ENCODE peak calls at places on chromosomes 16 and 17, in four cellular contexts. One of them, this sample, is unnamed.

GRCh38 chr16:77963185-77964044 is 58.9 kb upstream of the CLEC3A start:
- DNase-seq in coronary artery: no peak
- DNase-seq in cardiac septum: no peak
- DNase-seq in stimulated activated CD8-positive, alpha-beta memory T cell treated with anti-CD3 and anti-CD28 coated beads, Interleukin-15, amount 100 ng/mL, for 24 hours: no peak
- DNase-seq in this sample: no peak

GRCh38 chr17:32191306-32191705 is 49.0 kb downstream of the RHOT1 start:
- DNase-seq in coronary artery: no peak
- DNase-seq in cardiac septum: no peak
- DNase-seq in stimulated activated CD8-positive, alpha-beta memory T cell treated with anti-CD3 and anti-CD28 coated beads, Interleukin-15, amount 100 ng/mL, for 24 hours: no peak
- DNase-seq in this sample: no peak

GRCh38 chr17:80071116-80071980 is 30.0 kb upstream of the GAA start:
- DNase-seq in coronary artery: peak
- DNase-seq in cardiac septum: peak
- DNase-seq in stimulated activated CD8-positive, alpha-beta memory T cell treated with anti-CD3 and anti-CD28 coated beads, Interleukin-15, amount 100 ng/mL, for 24 hours: no peak
- DNase-seq in this sample: no peak

GRCh38 chr16:55567382-55567781 is 898 bp downstream of the CAPNS2 start:
- DNase-seq in coronary artery: no peak
- DNase-seq in cardiac septum: no peak
- DNase-seq in stimulated activated CD8-positive, alpha-beta memory T cell treated with anti-CD3 and anti-CD28 coated beads, Interleukin-15, amount 100 ng/mL, for 24 hours: no peak
- DNase-seq in this sample: no peak

GRCh38 chr16:7319514-7319913 is 13.1 kb upstream of the RBFOX1 start:
- DNase-seq in coronary artery: no peak
- DNase-seq in cardiac septum: no peak
- DNase-seq in stimulated activated CD8-positive, alpha-beta memory T cell treated with anti-CD3 and anti-CD28 coated beads, Interleukin-15, amount 100 ng/mL, for 24 hours: no peak
- DNase-seq in this sample: no peak

GRCh38 chr16:66569131-66569530 is 2.9 kb downstream of the CMTM1 start:
- DNase-seq in coronary artery: no peak
- DNase-seq in cardiac septum: no peak
- DNase-seq in stimulated activated CD8-positive, alpha-beta memory T cell treated with anti-CD3 and anti-CD28 coated beads, Interleukin-15, amount 100 ng/mL, for 24 hours: no peak
- DNase-seq in this sample: no peak

GRCh38 chr16:76059186-76059585 is 218.0 kb upstream of the CNTNAP4 start:
- DNase-seq in coronary artery: no peak
- DNase-seq in cardiac septum: no peak
- DNase-seq in stimulated activated CD8-positive, alpha-beta memory T cell treated with anti-CD3 and anti-CD28 coated beads, Interleukin-15, amount 100 ng/mL, for 24 hours: no peak
- DNase-seq in this sample: no peak

GRCh38 chr17:64993867-64994266 is 62.7 kb downstream of the GNA13 start:
- DNase-seq in coronary artery: no peak
- DNase-seq in cardiac septum: no peak
- DNase-seq in stimulated activated CD8-positive, alpha-beta memory T cell treated with anti-CD3 and anti-CD28 coated beads, Interleukin-15, amount 100 ng/mL, for 24 hours: no peak
- DNase-seq in this sample: no peak

GRCh38 chr17:45316271-45317112 is at the start of gene MAP3K14:
- DNase-seq in coronary artery: peak
- DNase-seq in cardiac septum: peak
- DNase-seq in stimulated activated CD8-positive, alpha-beta memory T cell treated with anti-CD3 and anti-CD28 coated beads, Interleukin-15, amount 100 ng/mL, for 24 hours: peak
- DNase-seq in this sample: no peak

This sample was measured in omental fat pad.